ENCODE peak calls at places on chromosomes 6 and 20, in seven cellular contexts. W is activated gamma-delta T cell treated with Interleukin-2 at 50 U/mL for 16 hours; I is activated T-helper 1 cell treated with anti-CD3 and anti-CD28 coated beads, Interleukin-12 subunit alpha, Interleukin-12 subunit beta, Interleukin-2, Interleukin-4 antibody, amounts not matched to agents 30 ng/mL and 10 ng/mL and 1 ng/mL, durations not matched to agents 14 hours and 24 hours and 36 hours; E is Panc1; X is ureter; H is stimulated activated CD4-positive, alpha-beta T cell treated with anti-CD3 and anti-CD28 coated beads, Interleukin-4, amount 100 ng/mL, for 48 hours; B is islet precursor cell. J is an unnamed sample.

GRCh38 chr20:10629946-10630345 is 43.9 kb downstream of the JAG1 start:
- DNase-seq in W (no peak), I (no peak), E (no peak), X (no peak), H (no peak), B (peak), J (no peak)

GRCh38 chr20:49270736-49271135 is 7.1 kb downstream of the ZNFX1 start:
- DNase-seq in W (no peak), I (no peak), E (no peak), X (no peak), H (no peak), B (no peak), J (no peak)

GRCh38 chr6:16683524-16684194 is 77.6 kb downstream of the ATXN1 start:
- DNase-seq in W (no peak), I (no peak), E (no peak), X (peak), H (no peak), B (no peak), J (no peak)

GRCh38 chr6:34656378-34657036 is 40.1 kb downstream of the ILRUN start:
- DNase-seq in W (no peak), I (no peak), E (no peak), X (no peak), H (peak), B (no peak), J (peak)

GRCh38 chr6:118305081-118305480 is 243.0 kb upstream of the PLN start:
- DNase-seq in W (no peak), I (no peak), E (no peak), X (no peak), H (no peak), B (no peak), J (no peak)

GRCh38 chr20:49398401-49399144 is 83.9 kb downstream of the KCNB1 start:
- DNase-seq in W (no peak), I (no peak), E (no peak), X (no peak), H (no peak), B (no peak), J (no peak)

GRCh38 chr6:169959129-169960002 is 207.9 kb downstream of the ERMARD start:
- DNase-seq in W (peak), I (no peak), E (no peak), X (peak), H (peak), B (no peak), J (peak)

GRCh38 chr6:12602951-12603710 is 113.4 kb upstream of the PHACTR1 start:
- DNase-seq in W (no peak), I (no peak), E (peak), X (no peak), H (no peak), B (no peak), J (peak)